ENCODE peak calls at places on chromosomes 2 and 18, in seven cellular contexts. One of them, this sample, is unnamed.
A peak's percentile ranks its signal among the peaks of the same experiment; 100 is the strongest.

GRCh38 chr2:222933458-222933857 is 72.6 kb downstream of the ACSL3 start:
- DNase-seq in PC-9: no peak
- DNase-seq in RCC 7860: no peak
- DNase-seq in epithelial cell of esophagus: no peak
- DNase-seq in astrocyte of the spinal cord: no peak
- DNase-seq in cardiac fibroblast: no peak
- DNase-seq in right cardiac atrium: no peak
- DNase-seq in this sample: no peak

GRCh38 chr18:44715245-44715644 is 34.6 kb downstream of the SETBP1 start:
- DNase-seq in PC-9: no peak
- DNase-seq in RCC 7860: peak; percentile 9
- DNase-seq in epithelial cell of esophagus: peak; percentile 71
- DNase-seq in astrocyte of the spinal cord: peak; percentile 63
- DNase-seq in cardiac fibroblast: peak; percentile 45
- DNase-seq in right cardiac atrium: peak; percentile 47
- DNase-seq in this sample: no peak

GRCh38 chr2:45745231-45745630 is 93.8 kb downstream of the PRKCE start:
- DNase-seq in PC-9: no peak
- DNase-seq in RCC 7860: no peak
- DNase-seq in epithelial cell of esophagus: no peak
- DNase-seq in astrocyte of the spinal cord: no peak
- DNase-seq in cardiac fibroblast: no peak
- DNase-seq in right cardiac atrium: no peak
- DNase-seq in this sample: no peak

GRCh38 chr2:143426296-143426695 is 297.1 kb downstream of the ARHGAP15 start:
- DNase-seq in PC-9: no peak
- DNase-seq in RCC 7860: peak; percentile 85
- DNase-seq in epithelial cell of esophagus: peak; percentile 80
- DNase-seq in astrocyte of the spinal cord: peak; percentile 83
- DNase-seq in cardiac fibroblast: peak; percentile 42
- DNase-seq in right cardiac atrium: no peak
- DNase-seq in this sample: peak; percentile 65

GRCh38 chr2:160210599-160211138 is 10.6 kb upstream of the ITGB6 start:
- DNase-seq in PC-9: no peak
- DNase-seq in RCC 7860: peak; percentile 65
- DNase-seq in epithelial cell of esophagus: peak; percentile 80
- DNase-seq in astrocyte of the spinal cord: peak; percentile 56
- DNase-seq in cardiac fibroblast: peak; percentile 76
- DNase-seq in right cardiac atrium: peak; percentile 55
- DNase-seq in this sample: no peak

GRCh38 chr18:70044626-70045025 is 97.0 kb upstream of the CD226 start:
- DNase-seq in PC-9: no peak
- DNase-seq in RCC 7860: peak; percentile 96
- DNase-seq in epithelial cell of esophagus: peak; percentile 97
- DNase-seq in astrocyte of the spinal cord: peak; percentile 90
- DNase-seq in cardiac fibroblast: peak; percentile 91
- DNase-seq in right cardiac atrium: no peak
- DNase-seq in this sample: peak; percentile 86

GRCh38 chr18:48408727-48409590 is at the start of gene ZBTB7C:
- DNase-seq in PC-9: no peak
- DNase-seq in RCC 7860: no peak
- DNase-seq in epithelial cell of esophagus: peak; percentile 64
- DNase-seq in astrocyte of the spinal cord: no peak
- DNase-seq in cardiac fibroblast: peak; percentile 12
- DNase-seq in right cardiac atrium: peak; percentile 44
- DNase-seq in this sample: no peak

GRCh38 chr2:55550368-55551102 is 31.0 kb downstream of the CFAP36 start:
- DNase-seq in PC-9: no peak
- DNase-seq in RCC 7860: peak; percentile 43
- DNase-seq in epithelial cell of esophagus: peak; percentile 7
- DNase-seq in astrocyte of the spinal cord: peak; percentile 86
- DNase-seq in cardiac fibroblast: peak; percentile 69
- DNase-seq in right cardiac atrium: no peak
- DNase-seq in this sample: no peak

GRCh38 chr2:100742884-100743283 is 77.1 kb upstream of the NPAS2 start:
- DNase-seq in PC-9: no peak
- DNase-seq in RCC 7860: peak; percentile 63
- DNase-seq in epithelial cell of esophagus: peak; percentile 80
- DNase-seq in astrocyte of the spinal cord: peak; percentile 90
- DNase-seq in cardiac fibroblast: peak; percentile 92
- DNase-seq in right cardiac atrium: peak; percentile 43
- DNase-seq in this sample: no peak

This sample was measured in epithelial cell of prostate.